ENCODE peak calls at places on chromosomes 4 and X, in seven cellular contexts. G is mammary epithelial cell, H is glutamatergic neuron, R is GM12865, T is colonic mucosa, A is left lung, E is heart left ventricle. K is an unnamed sample.

GRCh38 chrX:46485897-46486296 is 59.3 kb downstream of the ZNF674 start:
- DNase-seq in G (no peak), H (no peak), R (no peak), T (no peak), A (no peak), E (no peak), K (no peak)

GRCh38 chr4:26388671-26389070 is 67.9 kb downstream of the RBPJ start:
- DNase-seq in G (peak; percentile 37), H (no peak), R (no peak), T (no peak), A (no peak), E (no peak), K (no peak)

GRCh38 chr4:54498661-54499111 is 159.1 kb upstream of the KIT start:
- DNase-seq in G (peak; percentile 71), H (no peak), R (no peak), T (no peak), A (no peak), E (no peak), K (peak; percentile 4)

GRCh38 chr4:128450326-128451120 is 162.9 kb upstream of the PGRMC2 start:
- DNase-seq in G (no peak), H (no peak), R (no peak), T (no peak), A (no peak), E (no peak), K (no peak)

GRCh38 chr4:6720202-6720699 is 4.3 kb downstream of the BLOC1S4 start:
- DNase-seq in G (peak; percentile 33), H (peak; percentile 97), R (peak; percentile 78), T (peak; percentile 91), A (peak; percentile 80), E (peak; percentile 86), K (peak; percentile 98)

GRCh38 chr4:93186846-93187245 is 641.7 kb upstream of the ATOH1 start:
- DNase-seq in G (no peak), H (no peak), R (no peak), T (no peak), A (no peak), E (no peak), K (no peak)

GRCh38 chr4:132334081-132334480 is 815.0 kb upstream of the PCDH10 start:
- DNase-seq in G (peak; percentile 1), H (no peak), R (no peak), T (no peak), A (no peak), E (no peak), K (no peak)

GRCh38 chr4:151202851-151203455 is 74.0 kb upstream of the PRSS48 start:
- DNase-seq in G (no peak), H (no peak), R (no peak), T (no peak), A (no peak), E (peak; percentile 29), K (no peak)

GRCh38 chrX:56745019-56745418 is 16.0 kb downstream of the NBDY start:
- DNase-seq in G (peak; percentile 76), H (no peak), R (no peak), T (no peak), A (no peak), E (no peak), K (no peak)

GRCh38 chr4:176376032-176376614 is 56.4 kb downstream of the SPCS3 start:
- DNase-seq in G (no peak), H (no peak), R (peak; percentile 12), T (no peak), A (no peak), E (no peak), K (no peak)

GRCh38 chr4:21195682-21196081 is 495.4 kb downstream of the PACRGL start:
- DNase-seq in G (peak; percentile 23), H (no peak), R (no peak), T (no peak), A (no peak), E (no peak), K (no peak)

GRCh38 chrX:29952016-29952415 is 263.3 kb upstream of the MAGEB2 start:
- DNase-seq in G (no peak), H (no peak), R (no peak), T (no peak), A (no peak), E (no peak), K (no peak)

GRCh38 chrX:113539599-113540356 is 699.1 kb upstream of the AMOT start:
- DNase-seq in G (no peak), H (no peak), R (no peak), T (no peak), A (no peak), E (no peak), K (no peak)

GRCh38 chr4:144646523-144647094 is 653 bp downstream of the HHIP start:
- DNase-seq in G (peak; percentile 30), H (peak; percentile 71), R (no peak), T (no peak), A (no peak), E (no peak), K (peak; percentile 62)

GRCh38 chr4:123102897-123103489 is 180.6 kb upstream of the NUDT6 start:
- DNase-seq in G (peak; percentile 40), H (no peak), R (peak; percentile 52), T (no peak), A (no peak), E (no peak), K (no peak)

GRCh38 chr4:151175754-151176153 is 76.3 kb downstream of the RPS3A start:
- DNase-seq in G (no peak), H (no peak), R (no peak), T (no peak), A (no peak), E (no peak), K (no peak)

GRCh38 chrX:124362072-124362471 is 15.7 kb downstream of the SH2D1A start:
- DNase-seq in G (no peak), H (no peak), R (no peak), T (no peak), A (no peak), E (no peak), K (no peak)

GRCh38 chr4:99504804-99505502 is 5.9 kb upstream of the C4orf17 start:
- DNase-seq in G (peak; percentile 9), H (no peak), R (no peak), T (no peak), A (no peak), E (no peak), K (no peak)

GRCh38 chrX:40460926-40461325 is 119.8 kb upstream of the ATP6AP2 start:
- DNase-seq in G (no peak), H (no peak), R (no peak), T (no peak), A (no peak), E (no peak), K (no peak)

GRCh38 chrX:77937291-77937690 is 26.8 kb downstream of the ATP7A start:
- DNase-seq in G (peak; percentile 58), H (no peak), R (no peak), T (no peak), A (no peak), E (no peak), K (no peak)

GRCh38 chr4:1978226-1978625 is 30.5 kb downstream of the NELFA start:
- DNase-seq in G (no peak), H (no peak), R (no peak), T (no peak), A (no peak), E (no peak), K (no peak)

GRCh38 chr4:36551697-36552214 is 270.3 kb downstream of the DTHD1 start:
- DNase-seq in G (peak; percentile 82), H (no peak), R (peak; percentile 79), T (no peak), A (no peak), E (no peak), K (no peak)

GRCh38 chr4:137394000-137394399 is 138.3 kb downstream of the PCDH18 start:
- DNase-seq in G (no peak), H (no peak), R (no peak), T (no peak), A (no peak), E (no peak), K (no peak)

GRCh38 chr4:78984593-78984992 is 45.4 kb upstream of the PAQR3 start:
- DNase-seq in G (no peak), H (no peak), R (no peak), T (no peak), A (no peak), E (no peak), K (no peak)

GRCh38 chrX:10126834-10127233 is 29.9 kb upstream of the CLCN4 start:
- DNase-seq in G (no peak), H (no peak), R (no peak), T (no peak), A (no peak), E (no peak), K (no peak)
- TF ChIP-seq CTCF in G (no peak), H (no peak), R (no peak), T (no peak), A (no peak), E (no peak), K (no peak)

GRCh38 chr4:66108898-66109297 is 438.6 kb upstream of the EPHA5 start:
- DNase-seq in G (no peak), H (no peak), R (no peak), T (no peak), A (no peak), E (no peak), K (no peak)
- TF ChIP-seq CTCF in G (no peak), H (peak; percentile 51), R (no peak), T (no peak), A (no peak), E (no peak), K (peak; percentile 10)

GRCh38 chrX:120453985-120454384 is 15.1 kb downstream of the LAMP2 start:
- DNase-seq in G (peak; percentile 67), H (no peak), R (no peak), T (no peak), A (no peak), E (no peak), K (no peak)

GRCh38 chrX:120446503-120446902 is 22.6 kb downstream of the LAMP2 start:
- DNase-seq in G (peak; percentile 64), H (no peak), R (no peak), T (no peak), A (no peak), E (no peak), K (no peak)

GRCh38 chrX:120452131-120452530 is 17.0 kb downstream of the LAMP2 start:
- DNase-seq in G (no peak), H (no peak), R (peak; percentile 3), T (no peak), A (no peak), E (no peak), K (peak; percentile 6)

GRCh38 chrX:120450163-120450562 is 18.9 kb downstream of the LAMP2 start:
- DNase-seq in G (peak; percentile 16), H (no peak), R (peak; percentile 11), T (no peak), A (no peak), E (no peak), K (no peak)
- TF ChIP-seq CTCF in G (peak; percentile 46), H (peak; percentile 12), R (no peak), T (no peak), A (no peak), E (no peak), K (no peak)

DNA sequence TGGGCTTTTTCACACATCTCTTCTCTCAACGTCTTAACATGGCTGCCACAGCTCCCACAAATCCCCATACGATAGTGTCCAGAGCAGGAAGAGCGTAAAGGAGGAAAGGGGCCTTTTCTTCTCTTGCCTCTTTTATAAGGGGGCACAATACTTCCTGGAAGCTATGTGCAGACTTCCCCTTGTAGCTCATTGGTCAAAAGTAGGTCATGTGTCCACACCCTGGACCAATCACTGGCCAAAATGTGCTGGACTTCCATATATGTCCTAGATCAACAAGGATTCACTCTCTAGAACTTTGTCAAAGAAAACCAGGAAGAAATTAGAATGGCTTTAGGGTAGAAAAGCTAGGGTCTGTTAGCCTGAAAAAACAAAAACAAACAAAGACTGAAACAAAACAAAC is 26.7 kb downstream of the STK32B start:
- DNase-seq in G (no peak), H (no peak), R (no peak), T (no peak), A (no peak), E (no peak), K (no peak)
- TF ChIP-seq CTCF in G (no peak), H (no peak), R (no peak), T (no peak), A (no peak), E (no peak), K (no peak)

GRCh38 chr4:98027827-98028226 is 115.4 kb downstream of the STPG2 start:
- DNase-seq in G (peak; percentile 72), H (no peak), R (no peak), T (no peak), A (no peak), E (no peak), K (no peak)
- TF ChIP-seq CTCF in G (peak; percentile 65), H (peak; percentile 26), R (no peak), T (no peak), A (no peak), E (no peak), K (peak; percentile 23)